ENCODE peak calls at places on chromosomes 11 and 22, in eight cellular contexts. V, Q, N, E, U, R, J and W are unnamed samples.

GRCh38 chr11:35017528-35018342 is 101.3 kb downstream of the PDHX start:
- DNase-seq in V (no peak), R (no peak), E (no peak), U (no peak), N (no peak), Q (no peak), J (no peak), W (no peak)

GRCh38 chr11:12029738-12030363 is 21.4 kb upstream of the DKK3 start:
- DNase-seq in J (no peak), V (peak), R (peak), Q (peak), E (no peak), N (no peak), U (no peak), W (no peak)

GRCh38 chr22:45268167-45268957 is 16.4 kb upstream of the UPK3A start:
- DNase-seq in R (peak), Q (no peak), U (peak), J (peak), N (no peak), V (no peak), E (peak), W (no peak)

GRCh38 chr22:36730176-36730858 is 26.8 kb upstream of the CACNG2 start:
- DNase-seq in J (no peak), Q (no peak), U (no peak), E (no peak), V (no peak), N (no peak), R (no peak), W (no peak)

GRCh38 chr11:65378208-65378927 is 4.1 kb downstream of the SLC25A45 start:
- DNase-seq in J (no peak), N (no peak), Q (no peak), V (no peak), R (no peak), E (no peak), U (no peak), W (no peak)

GRCh38 chr11:64743591-64744543 is at the start of gene RASGRP2:
- DNase-seq in J (peak), V (no peak), U (peak), N (no peak), Q (peak), R (peak), E (peak), W (peak)

GRCh38 chr22:36356708-36357694 is 30.8 kb downstream of the MYH9 start:
- DNase-seq in E (no peak), N (no peak), U (no peak), R (peak), Q (peak), J (no peak), V (no peak), W (no peak)

GRCh38 chr22:37229012-37229804 is 14.9 kb downstream of the RAC2 start:
- DNase-seq in V (peak), R (peak), U (no peak), Q (peak), E (no peak), J (no peak), N (peak), W (no peak)

GRCh38 chr11:88398372-88399140 is 61.0 kb upstream of the CTSC start:
- DNase-seq in E (no peak), N (no peak), U (no peak), V (peak), J (no peak), Q (peak), R (peak), W (no peak)

GRCh38 chr11:85823816-85824215 is 12.9 kb upstream of the SYTL2 start:
- DNase-seq in V (no peak), J (no peak), E (no peak), Q (no peak), U (no peak), N (no peak), R (no peak), W (no peak)

GRCh38 chr11:34749666-34750659 is 129.1 kb downstream of the EHF start:
- DNase-seq in R (peak), U (no peak), E (no peak), J (no peak), Q (peak), V (peak), N (peak), W (no peak)

GRCh38 chr11:103649401-103649895 is 387.0 kb upstream of the DDI1 start:
- DNase-seq in R (no peak), E (no peak), V (peak), Q (no peak), N (no peak), U (no peak), J (no peak), W (no peak)

GRCh38 chr11:129643031-129643721 is 172.5 kb upstream of the TMEM45B start:
- DNase-seq in N (no peak), R (peak), V (peak), Q (peak), E (no peak), U (no peak), J (no peak), W (no peak)

GRCh38 chr22:18075101-18075730 is 2.6 kb upstream of the PEX26 start:
- DNase-seq in J (no peak), V (no peak), E (no peak), U (no peak), N (no peak), R (no peak), Q (no peak), W (no peak)

GRCh38 chr11:73372371-73372993 is 3.7 kb upstream of the RELT start:
- DNase-seq in V (no peak), N (no peak), Q (no peak), J (no peak), R (peak), E (no peak), U (no peak), W (no peak)

GRCh38 chr22:23526588-23527315 is 53.3 kb downstream of the IGLL1 start:
- DNase-seq in U (no peak), J (no peak), E (no peak), N (no peak), Q (no peak), R (no peak), V (no peak), W (no peak)

GRCh38 chr11:130947889-130948288 is 31.6 kb upstream of the SNX19 start:
- DNase-seq in V (no peak), R (peak), Q (peak), U (no peak), J (no peak), E (no peak), N (no peak), W (no peak)

GRCh38 chr11:119223856-119224255 is 17.7 kb downstream of the CBL start:
- DNase-seq in E (no peak), J (no peak), Q (peak), U (no peak), R (peak), N (no peak), V (no peak), W (no peak)

GRCh38 chr11:59550842-59551650 is 39.7 kb downstream of the OR4D9 start:
- DNase-seq in V (peak), Q (peak), R (peak), N (peak), U (peak), J (peak), E (peak), W (peak)

GRCh38 chr11:128714881-128715280 is 21.0 kb downstream of the FLI1 start:
- DNase-seq in Q (peak), E (no peak), N (peak), R (peak), V (peak), J (no peak), U (no peak), W (no peak)

GRCh38 chr11:110319501-110319900 is 23.1 kb upstream of the RDX start:
- DNase-seq in J (no peak), Q (no peak), E (no peak), V (no peak), R (no peak), N (no peak), U (no peak), W (no peak)

GRCh38 chr11:74472030-74472429 is 4.7 kb upstream of the KCNE3 start:
- DNase-seq in J (no peak), E (no peak), N (no peak), U (no peak), R (no peak), Q (no peak), V (no peak), W (no peak)

GRCh38 chr11:34585870-34586654 is 34.8 kb upstream of the EHF start:
- DNase-seq in U (no peak), N (peak), Q (peak), R (peak), E (peak), V (peak), J (no peak), W (peak)

GRCh38 chr22:38192475-38192863 is 9.3 kb upstream of the MAFF start:
- DNase-seq in R (no peak), Q (no peak), J (no peak), V (no peak), E (no peak), N (no peak), U (no peak), W (no peak)

GRCh38 chr22:23704829-23705228 is 14.0 kb downstream of the RGL4 start:
- DNase-seq in U (no peak), E (no peak), R (no peak), N (no peak), J (no peak), Q (no peak), V (no peak), W (no peak)

GRCh38 chr11:88175004-88175706 is at the start of gene RAB38:
- DNase-seq in R (peak), V (peak), U (peak), J (peak), N (no peak), E (peak), Q (no peak), W (no peak)

DNA sequence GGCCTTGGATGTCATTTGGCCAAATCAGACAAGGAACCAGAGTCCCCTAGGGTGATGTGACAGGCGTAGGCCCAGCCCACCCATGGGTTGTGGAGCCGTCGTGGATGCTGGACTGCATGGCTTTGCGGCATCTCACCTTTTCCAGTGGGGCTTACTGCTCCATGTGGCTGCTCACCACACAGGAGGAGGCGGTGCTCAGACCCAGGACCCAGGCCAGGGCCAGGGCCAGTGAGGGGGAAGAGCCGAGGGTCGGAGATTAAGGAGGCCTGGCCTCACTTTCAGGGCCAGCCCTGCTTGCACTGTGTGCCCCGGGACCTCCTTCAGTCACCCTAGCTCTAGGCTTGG is 105.6 kb downstream of the ST3GAL4 start:
- DNase-seq in U (no peak), N (no peak), R (no peak), E (no peak), J (no peak), V (no peak), Q (no peak), W (no peak)
- TF ChIP-seq CTCF in U (no peak), N (no peak), R (no peak), E (no peak), J (no peak), V (no peak), Q (no peak), W (no peak)

GRCh38 chr11:7175007-7175406 is 76.7 kb upstream of the SYT9 start:
- DNase-seq in J (no peak), V (no peak), E (no peak), N (no peak), R (no peak), Q (no peak), U (no peak), W (no peak)
- TF ChIP-seq CTCF in J (no peak), V (no peak), E (no peak), N (no peak), R (no peak), Q (no peak), U (no peak), W (no peak)

GRCh38 chr11:133082453-133082781 is 449.9 kb downstream of the OPCML start:
- DNase-seq in Q (no peak), N (no peak), U (peak), J (peak), R (no peak), V (no peak), E (no peak), W (no peak)

GRCh38 chr11:133081730-133082452 is 450.4 kb downstream of the OPCML start:
- DNase-seq in E (no peak), J (peak), U (no peak), Q (no peak), R (no peak), V (no peak), N (no peak), W (no peak)

GRCh38 chr11:133078591-133079179 is 453.6 kb downstream of the OPCML start:
- DNase-seq in V (peak), N (no peak), Q (peak), J (peak), R (peak), U (no peak), E (peak), W (no peak)

GRCh38 chr11:133082851-133083488 is 449.3 kb downstream of the OPCML start:
- DNase-seq in U (peak), N (no peak), Q (peak), V (peak), J (peak), E (peak), R (peak), W (no peak)

DNA sequence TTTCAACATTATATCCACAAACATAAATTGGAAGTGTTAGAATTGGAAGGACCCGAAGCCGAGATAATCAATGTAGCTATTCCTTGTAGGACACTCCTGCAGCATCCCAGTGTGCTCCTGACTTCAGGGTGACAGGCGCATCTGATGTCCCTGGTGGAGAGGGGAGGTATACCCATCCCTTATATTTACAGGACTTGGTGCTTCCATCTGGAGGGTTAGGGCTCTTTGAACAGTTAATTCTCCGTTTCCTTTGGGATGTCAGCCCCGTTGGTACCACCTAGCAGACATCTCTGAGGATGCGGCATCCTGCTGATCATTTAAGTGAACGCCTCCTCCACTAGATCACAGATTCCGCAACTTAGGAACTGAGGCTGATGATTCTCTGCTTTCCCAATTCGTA is 451.3 kb downstream of the OPCML start:
- DNase-seq in N (no peak), J (no peak), Q (no peak), E (no peak), V (no peak), U (no peak), R (no peak), W (no peak)
- TF ChIP-seq CTCF in N (no peak), J (peak), Q (no peak), E (peak), V (no peak), U (no peak), R (no peak), W (no peak)

DNA sequence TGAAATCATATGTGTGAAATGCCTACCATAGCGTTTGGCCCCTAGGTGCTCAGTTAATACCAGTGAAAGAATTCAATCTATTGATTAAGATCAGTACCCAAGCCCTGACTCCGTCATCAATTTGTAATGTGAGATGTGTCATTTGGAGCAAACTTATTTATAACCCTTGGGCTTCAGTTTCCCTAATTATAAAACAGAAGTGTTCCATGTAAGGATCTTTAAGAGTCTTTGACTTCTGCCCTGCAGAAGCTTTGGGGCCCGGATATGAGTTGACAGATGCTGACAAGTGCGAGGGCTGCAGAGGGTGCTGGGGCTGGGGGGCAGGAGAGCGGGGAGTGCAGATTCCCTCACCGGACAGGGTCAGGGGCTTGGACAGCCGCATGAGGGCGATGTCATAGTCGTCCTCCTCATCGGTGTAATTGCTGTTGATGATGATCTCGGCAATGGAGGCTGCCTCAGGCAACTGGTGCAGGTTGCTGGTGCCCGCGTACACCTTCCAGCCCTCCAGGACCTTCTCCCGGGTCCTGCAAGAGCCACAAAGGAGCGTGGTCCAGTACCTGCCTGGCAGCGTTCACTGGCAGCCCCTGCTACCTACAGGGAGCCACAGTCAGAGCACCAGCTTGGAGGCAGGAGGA is 20.8 kb downstream of the TMPRSS13 start:
- DNase-seq in N (no peak), J (no peak), U (no peak), E (no peak), R (no peak), Q (no peak), V (no peak), W (no peak)
- TF ChIP-seq CTCF in N (no peak), J (no peak), U (no peak), E (no peak), R (no peak), Q (no peak), V (no peak), W (no peak)

DNA sequence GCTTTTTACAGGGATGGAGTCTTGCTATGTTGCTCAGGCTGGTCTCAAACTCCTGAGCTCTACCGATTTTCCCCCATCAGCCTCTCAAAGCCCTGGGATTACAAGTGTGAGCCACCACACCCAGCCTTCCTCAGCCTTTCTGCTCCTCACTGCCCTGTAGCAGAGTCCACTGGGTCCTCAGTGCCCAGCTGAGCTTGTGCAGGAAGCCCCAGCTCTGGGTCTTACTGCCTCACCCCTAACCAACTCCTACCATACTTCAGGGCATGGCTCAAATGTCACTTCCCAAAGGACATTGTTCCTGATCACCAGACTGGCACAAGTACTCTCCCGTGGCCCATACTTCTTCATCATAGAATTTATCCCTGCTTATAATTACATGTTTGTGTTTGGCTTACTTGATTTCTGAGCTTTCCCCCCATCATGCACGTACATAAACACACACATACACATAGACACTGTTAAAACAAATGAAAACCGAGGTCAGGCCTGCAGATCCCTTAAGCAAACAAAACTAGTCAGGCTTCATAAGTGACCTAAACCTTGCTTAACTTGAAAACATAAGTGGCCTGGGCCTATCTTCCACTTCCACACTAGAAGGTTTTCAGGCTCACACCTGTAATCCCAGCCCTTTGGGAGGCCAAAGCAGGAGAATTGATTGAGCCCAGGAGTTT is 14.0 kb upstream of the SLC43A3 start:
- DNase-seq in V (no peak), N (no peak), Q (no peak), U (no peak), J (no peak), E (no peak), R (no peak), W (no peak)
- TF ChIP-seq CTCF in V (no peak), N (no peak), Q (no peak), U (no peak), J (no peak), E (no peak), R (no peak), W (no peak)

GRCh38 chr11:114085965-114086364 is 26.5 kb downstream of the ZBTB16 start:
- DNase-seq in E (no peak), J (no peak), V (no peak), N (no peak), Q (no peak), U (peak), R (no peak), W (no peak)
- TF ChIP-seq CTCF in E (no peak), J (no peak), V (no peak), N (no peak), Q (no peak), U (no peak), R (no peak), W (no peak)

GRCh38 chr11:76237914-76238313 is 31.6 kb upstream of the WNT11 start:
- DNase-seq in U (no peak), V (no peak), J (no peak), N (no peak), E (no peak), R (peak), Q (peak), W (no peak)
- TF ChIP-seq CTCF in U (no peak), V (no peak), J (no peak), N (no peak), E (peak), R (no peak), Q (peak), W (no peak)

DNA sequence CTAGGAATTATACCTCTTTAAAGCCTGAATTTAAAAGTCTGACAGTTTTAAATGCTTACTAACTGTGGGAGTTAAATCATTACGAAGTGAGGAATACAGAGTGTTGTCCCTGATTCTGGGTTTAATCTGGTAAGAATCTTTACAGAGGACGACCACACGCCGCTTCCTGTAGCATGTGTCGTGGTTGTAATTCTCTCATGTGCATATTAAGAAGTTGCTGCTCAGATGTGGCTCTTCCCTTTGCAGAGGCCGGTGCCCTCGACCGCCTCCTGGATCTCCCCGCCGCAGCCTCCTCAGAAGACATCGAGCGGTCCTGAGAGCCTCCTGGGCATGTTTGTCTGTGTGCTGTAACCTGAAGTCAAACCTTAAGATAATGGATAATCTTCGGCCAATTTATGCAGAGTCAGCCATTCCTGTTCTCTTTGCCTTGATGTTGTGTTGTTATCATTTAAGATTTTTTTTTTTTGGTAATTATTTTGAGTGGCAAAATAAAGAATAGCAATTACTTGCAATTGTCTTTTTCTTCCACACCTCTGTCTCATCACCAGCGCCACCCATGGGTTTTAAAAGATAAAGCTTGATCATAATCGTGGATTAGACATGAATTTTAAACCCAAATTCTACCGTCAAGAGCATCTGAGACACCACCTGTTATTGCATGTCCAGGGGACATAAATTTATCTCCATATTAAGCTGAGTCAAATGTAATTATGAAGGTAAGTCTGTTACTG is 6.5 kb downstream of the GAL start:
- DNase-seq in R (no peak), N (no peak), V (no peak), J (no peak), U (no peak), E (no peak), Q (no peak), W (no peak)
- TF ChIP-seq CTCF in R (no peak), N (peak), V (no peak), J (no peak), U (no peak), E (no peak), Q (peak), W (no peak)